ENCODE peak calls at places on chromosomes 6 and 20, in four cellular contexts. One of them, this sample, is unnamed.

GRCh38 chr20:36861875-36862801 is 13.8 kb upstream of the TLDC2 start:
- DNase-seq in activated CD4-positive, alpha-beta T cell treated with anti-CD3 and anti-CD28 coated beads, Interleukin-2, amount 50 U/mL, for 24 hours: no peak
- DNase-seq in AG10803: peak
- DNase-seq in lower lobe of right lung: peak
- DNase-seq in this sample: peak

GRCh38 chr6:129753422-129753821 is 43.4 kb upstream of the ARHGAP18 start:
- DNase-seq in activated CD4-positive, alpha-beta T cell treated with anti-CD3 and anti-CD28 coated beads, Interleukin-2, amount 50 U/mL, for 24 hours: no peak
- DNase-seq in AG10803: peak
- DNase-seq in lower lobe of right lung: no peak
- DNase-seq in this sample: no peak

GRCh38 chr6:29709178-29709576 is 14.1 kb upstream of the HLA-F start:
- DNase-seq in activated CD4-positive, alpha-beta T cell treated with anti-CD3 and anti-CD28 coated beads, Interleukin-2, amount 50 U/mL, for 24 hours: no peak
- DNase-seq in AG10803: no peak
- DNase-seq in lower lobe of right lung: no peak
- DNase-seq in this sample: no peak

GRCh38 chr6:152576525-152576924 is 60.6 kb downstream of the SYNE1 start:
- DNase-seq in activated CD4-positive, alpha-beta T cell treated with anti-CD3 and anti-CD28 coated beads, Interleukin-2, amount 50 U/mL, for 24 hours: no peak
- DNase-seq in AG10803: no peak
- DNase-seq in lower lobe of right lung: no peak
- DNase-seq in this sample: no peak

GRCh38 chr6:164826831-164827468 is 482.5 kb downstream of the C6orf118 start:
- DNase-seq in activated CD4-positive, alpha-beta T cell treated with anti-CD3 and anti-CD28 coated beads, Interleukin-2, amount 50 U/mL, for 24 hours: no peak
- DNase-seq in AG10803: no peak
- DNase-seq in lower lobe of right lung: no peak
- DNase-seq in this sample: no peak

GRCh38 chr6:25942561-25943147 is 12.2 kb upstream of the SLC17A2 start:
- DNase-seq in activated CD4-positive, alpha-beta T cell treated with anti-CD3 and anti-CD28 coated beads, Interleukin-2, amount 50 U/mL, for 24 hours: no peak
- DNase-seq in AG10803: peak
- DNase-seq in lower lobe of right lung: no peak
- DNase-seq in this sample: no peak

GRCh38 chr20:56865055-56865454 is 235.9 kb downstream of the TFAP2C start:
- DNase-seq in activated CD4-positive, alpha-beta T cell treated with anti-CD3 and anti-CD28 coated beads, Interleukin-2, amount 50 U/mL, for 24 hours: no peak
- DNase-seq in AG10803: peak
- DNase-seq in lower lobe of right lung: no peak
- DNase-seq in this sample: no peak

GRCh38 chr6:8130399-8130798 is 28.1 kb upstream of the EEF1E1 start:
- DNase-seq in activated CD4-positive, alpha-beta T cell treated with anti-CD3 and anti-CD28 coated beads, Interleukin-2, amount 50 U/mL, for 24 hours: no peak
- DNase-seq in AG10803: peak
- DNase-seq in lower lobe of right lung: no peak
- DNase-seq in this sample: no peak

GRCh38 chr20:33552519-33552918 is 62.6 kb downstream of the CBFA2T2 start:
- DNase-seq in activated CD4-positive, alpha-beta T cell treated with anti-CD3 and anti-CD28 coated beads, Interleukin-2, amount 50 U/mL, for 24 hours: no peak
- DNase-seq in AG10803: no peak
- DNase-seq in lower lobe of right lung: no peak
- DNase-seq in this sample: no peak

GRCh38 chr6:122400467-122401089 is 1.1 kb downstream of the HSF2 start:
- DNase-seq in activated CD4-positive, alpha-beta T cell treated with anti-CD3 and anti-CD28 coated beads, Interleukin-2, amount 50 U/mL, for 24 hours: no peak
- DNase-seq in AG10803: no peak
- DNase-seq in lower lobe of right lung: no peak
- DNase-seq in this sample: no peak

GRCh38 chr6:98590957-98591356 is 243.4 kb upstream of the POU3F2 start:
- DNase-seq in activated CD4-positive, alpha-beta T cell treated with anti-CD3 and anti-CD28 coated beads, Interleukin-2, amount 50 U/mL, for 24 hours: no peak
- DNase-seq in AG10803: no peak
- DNase-seq in lower lobe of right lung: no peak
- DNase-seq in this sample: no peak

GRCh38 chr6:3697609-3698008 is 53.9 kb downstream of the PXDC1 start:
- DNase-seq in activated CD4-positive, alpha-beta T cell treated with anti-CD3 and anti-CD28 coated beads, Interleukin-2, amount 50 U/mL, for 24 hours: no peak
- DNase-seq in AG10803: peak
- DNase-seq in lower lobe of right lung: no peak
- DNase-seq in this sample: no peak

GRCh38 chr6:111805511-111806181 is 67.6 kb downstream of the FYN start:
- DNase-seq in activated CD4-positive, alpha-beta T cell treated with anti-CD3 and anti-CD28 coated beads, Interleukin-2, amount 50 U/mL, for 24 hours: peak
- DNase-seq in AG10803: peak
- DNase-seq in lower lobe of right lung: no peak
- DNase-seq in this sample: no peak

GRCh38 chr6:166822609-166823008 is 133.7 kb downstream of the RNASET2 start:
- DNase-seq in activated CD4-positive, alpha-beta T cell treated with anti-CD3 and anti-CD28 coated beads, Interleukin-2, amount 50 U/mL, for 24 hours: no peak
- DNase-seq in AG10803: no peak
- DNase-seq in lower lobe of right lung: no peak
- DNase-seq in this sample: no peak

GRCh38 chr6:166848979-166849756 is 107.2 kb downstream of the RNASET2 start:
- DNase-seq in activated CD4-positive, alpha-beta T cell treated with anti-CD3 and anti-CD28 coated beads, Interleukin-2, amount 50 U/mL, for 24 hours: no peak
- DNase-seq in AG10803: no peak
- DNase-seq in lower lobe of right lung: no peak
- DNase-seq in this sample: peak

GRCh38 chr6:74735304-74735703 is 470.5 kb downstream of the COL12A1 start:
- DNase-seq in activated CD4-positive, alpha-beta T cell treated with anti-CD3 and anti-CD28 coated beads, Interleukin-2, amount 50 U/mL, for 24 hours: no peak
- DNase-seq in AG10803: peak
- DNase-seq in lower lobe of right lung: no peak
- DNase-seq in this sample: no peak

GRCh38 chr6:84094050-84094435 is 60.5 kb downstream of the MRAP2 start:
- DNase-seq in activated CD4-positive, alpha-beta T cell treated with anti-CD3 and anti-CD28 coated beads, Interleukin-2, amount 50 U/mL, for 24 hours: no peak
- DNase-seq in AG10803: peak
- DNase-seq in lower lobe of right lung: no peak
- DNase-seq in this sample: no peak

GRCh38 chr6:94548211-94548610 is 1029.1 kb upstream of the MANEA start:
- DNase-seq in activated CD4-positive, alpha-beta T cell treated with anti-CD3 and anti-CD28 coated beads, Interleukin-2, amount 50 U/mL, for 24 hours: no peak
- DNase-seq in AG10803: no peak
- DNase-seq in lower lobe of right lung: no peak
- DNase-seq in this sample: no peak

GRCh38 chr20:50535162-50535561 is 25.0 kb downstream of the PTPN1 start:
- DNase-seq in activated CD4-positive, alpha-beta T cell treated with anti-CD3 and anti-CD28 coated beads, Interleukin-2, amount 50 U/mL, for 24 hours: no peak
- DNase-seq in AG10803: no peak
- DNase-seq in lower lobe of right lung: no peak
- DNase-seq in this sample: no peak

This sample was measured in aorta.